ENCODE peak calls at places on chromosomes 5 and 9, in five cellular contexts. One of them, this sample, is unnamed.

GRCh38 chr5:108747111-108748009 is at the start of gene FER:
- DNase-seq in CD8-positive, alpha-beta T cell: no peak
- DNase-seq in AG09319: no peak
- DNase-seq in AG10803: peak
- DNase-seq in IMR-90: peak
- DNase-seq in this sample: peak

GRCh38 chr5:10725636-10726035 is 35.4 kb downstream of the DAP start:
- DNase-seq in CD8-positive, alpha-beta T cell: no peak
- DNase-seq in AG09319: no peak
- DNase-seq in IMR-90: no peak
- DNase-seq in AG10803: no peak
- DNase-seq in this sample: no peak

GRCh38 chr9:132802121-132802795 is 75.8 kb downstream of the AK8 start:
- DNase-seq in IMR-90: no peak
- DNase-seq in CD8-positive, alpha-beta T cell: no peak
- DNase-seq in AG09319: no peak
- DNase-seq in AG10803: no peak
- DNase-seq in this sample: no peak

GRCh38 chr5:16931334-16932110 is 4.6 kb downstream of the MYO10 start:
- DNase-seq in AG09319: no peak
- DNase-seq in CD8-positive, alpha-beta T cell: no peak
- DNase-seq in IMR-90: no peak
- DNase-seq in AG10803: no peak
- DNase-seq in this sample: peak

GRCh38 chr5:12242960-12243888 is 339.0 kb upstream of the CTNND2 start:
- DNase-seq in AG10803: no peak
- DNase-seq in CD8-positive, alpha-beta T cell: no peak
- DNase-seq in AG09319: no peak
- DNase-seq in IMR-90: no peak
- DNase-seq in this sample: no peak

GRCh38 chr5:137751869-137752491 is 2.2 kb downstream of the HNRNPA0 start:
- DNase-seq in CD8-positive, alpha-beta T cell: no peak
- DNase-seq in AG10803: peak
- DNase-seq in IMR-90: peak
- DNase-seq in AG09319: peak
- DNase-seq in this sample: peak

GRCh38 chr5:33046091-33046490 is 335.0 kb downstream of the NPR3 start:
- DNase-seq in IMR-90: no peak
- DNase-seq in CD8-positive, alpha-beta T cell: no peak
- DNase-seq in AG09319: no peak
- DNase-seq in AG10803: peak
- DNase-seq in this sample: peak

GRCh38 chr9:114687034-114687433 is 5.0 kb upstream of the TEX48 start:
- DNase-seq in IMR-90: peak
- DNase-seq in AG09319: no peak
- DNase-seq in AG10803: no peak
- DNase-seq in CD8-positive, alpha-beta T cell: no peak
- DNase-seq in this sample: peak

GRCh38 chr5:67773439-67773988 is 442.0 kb upstream of the PIK3R1 start:
- DNase-seq in AG09319: no peak
- DNase-seq in AG10803: peak
- DNase-seq in CD8-positive, alpha-beta T cell: no peak
- DNase-seq in IMR-90: no peak
- DNase-seq in this sample: peak

GRCh38 chr9:136016221-136016881 is 55.2 kb upstream of the UBAC1 start:
- DNase-seq in AG10803: no peak
- DNase-seq in IMR-90: no peak
- DNase-seq in CD8-positive, alpha-beta T cell: no peak
- DNase-seq in AG09319: no peak
- DNase-seq in this sample: no peak

GRCh38 chr5:37786416-37786815 is 53.4 kb downstream of the GDNF start:
- DNase-seq in IMR-90: no peak
- DNase-seq in AG10803: no peak
- DNase-seq in AG09319: no peak
- DNase-seq in CD8-positive, alpha-beta T cell: no peak
- DNase-seq in this sample: no peak

GRCh38 chr9:93665566-93666278 is 89.3 kb downstream of the PHF2 start:
- DNase-seq in AG10803: no peak
- DNase-seq in AG09319: no peak
- DNase-seq in IMR-90: no peak
- DNase-seq in CD8-positive, alpha-beta T cell: no peak
- DNase-seq in this sample: no peak

GRCh38 chr9:14341437-14342133 is 27.6 kb upstream of the NFIB start:
- DNase-seq in AG10803: no peak
- DNase-seq in CD8-positive, alpha-beta T cell: no peak
- DNase-seq in AG09319: no peak
- DNase-seq in IMR-90: no peak
- DNase-seq in this sample: no peak

GRCh38 chr5:94777163-94777885 is 158.9 kb downstream of the SLF1 start:
- DNase-seq in AG09319: no peak
- DNase-seq in CD8-positive, alpha-beta T cell: no peak
- DNase-seq in IMR-90: no peak
- DNase-seq in AG10803: no peak
- DNase-seq in this sample: peak

GRCh38 chr9:21974542-21975409 is 19.4 kb downstream of the CDKN2A start:
- DNase-seq in AG09319: no peak
- DNase-seq in CD8-positive, alpha-beta T cell: no peak
- DNase-seq in AG10803: peak
- DNase-seq in IMR-90: peak
- DNase-seq in this sample: peak

GRCh38 chr5:89301572-89302025 is 418.6 kb upstream of the MEF2C start:
- DNase-seq in CD8-positive, alpha-beta T cell: no peak
- DNase-seq in IMR-90: no peak
- DNase-seq in AG09319: no peak
- DNase-seq in AG10803: no peak
- DNase-seq in this sample: no peak

GRCh38 chr5:75617746-75618352 is 6.6 kb downstream of the ANKDD1B start:
- DNase-seq in AG10803: peak
- DNase-seq in CD8-positive, alpha-beta T cell: no peak
- DNase-seq in AG09319: no peak
- DNase-seq in IMR-90: no peak
- DNase-seq in this sample: peak

GRCh38 chr5:107570805-107571531 is 99.8 kb downstream of the EFNA5 start:
- DNase-seq in AG09319: no peak
- DNase-seq in IMR-90: no peak
- DNase-seq in CD8-positive, alpha-beta T cell: peak
- DNase-seq in AG10803: no peak
- DNase-seq in this sample: no peak

GRCh38 chr5:141617682-141618029 is 1.1 kb downstream of the DIAPH1 start:
- DNase-seq in CD8-positive, alpha-beta T cell: no peak
- DNase-seq in AG10803: no peak
- DNase-seq in IMR-90: no peak
- DNase-seq in AG09319: no peak
- DNase-seq in this sample: no peak

GRCh38 chr9:18516514-18516913 is 42.6 kb downstream of the ADAMTSL1 start:
- DNase-seq in CD8-positive, alpha-beta T cell: no peak
- DNase-seq in AG10803: no peak
- DNase-seq in AG09319: no peak
- DNase-seq in IMR-90: no peak
- DNase-seq in this sample: no peak

GRCh38 chr5:113487779-113488644 is at the start of gene MCC:
- DNase-seq in AG09319: peak
- DNase-seq in CD8-positive, alpha-beta T cell: peak
- DNase-seq in IMR-90: peak
- DNase-seq in AG10803: peak
- DNase-seq in this sample: peak

GRCh38 chr9:129641751-129642585 is at the start of gene ASB6:
- DNase-seq in IMR-90: peak
- DNase-seq in CD8-positive, alpha-beta T cell: peak
- DNase-seq in AG09319: peak
- DNase-seq in AG10803: peak
- DNase-seq in this sample: peak
- TF ChIP-seq CTCF in IMR-90: peak
- TF ChIP-seq CTCF in CD8-positive, alpha-beta T cell: peak
- TF ChIP-seq CTCF in AG09319: peak
- TF ChIP-seq CTCF in AG10803: peak
- TF ChIP-seq CTCF in this sample: peak

GRCh38 chr5:72847989-72848473 is 31.6 kb downstream of the TNPO1 start:
- DNase-seq in CD8-positive, alpha-beta T cell: peak
- DNase-seq in IMR-90: peak
- DNase-seq in AG10803: peak
- DNase-seq in AG09319: peak
- DNase-seq in this sample: peak
- TF ChIP-seq CTCF in CD8-positive, alpha-beta T cell: no peak
- TF ChIP-seq CTCF in IMR-90: no peak
- TF ChIP-seq CTCF in AG10803: peak
- TF ChIP-seq CTCF in AG09319: no peak
- TF ChIP-seq CTCF in this sample: no peak

GRCh38 chr5:134176523-134177196 is at the start of gene SKP1:
- DNase-seq in IMR-90: peak
- DNase-seq in CD8-positive, alpha-beta T cell: peak
- DNase-seq in AG10803: peak
- DNase-seq in AG09319: peak
- DNase-seq in this sample: peak

GRCh38 chr5:134174841-134175839 is 1.6 kb downstream of the SKP1 start:
- DNase-seq in CD8-positive, alpha-beta T cell: no peak
- DNase-seq in AG09319: no peak
- DNase-seq in AG10803: peak
- DNase-seq in IMR-90: peak
- DNase-seq in this sample: peak

GRCh38 chr5:134171972-134172371 is 4.8 kb downstream of the SKP1 start:
- DNase-seq in IMR-90: no peak
- DNase-seq in AG09319: no peak
- DNase-seq in AG10803: no peak
- DNase-seq in CD8-positive, alpha-beta T cell: no peak
- DNase-seq in this sample: no peak

GRCh38 chr5:134175874-134176522 is 752 bp downstream of the SKP1 start:
- DNase-seq in AG09319: no peak
- DNase-seq in IMR-90: peak
- DNase-seq in AG10803: peak
- DNase-seq in CD8-positive, alpha-beta T cell: no peak
- DNase-seq in this sample: peak

DNA sequence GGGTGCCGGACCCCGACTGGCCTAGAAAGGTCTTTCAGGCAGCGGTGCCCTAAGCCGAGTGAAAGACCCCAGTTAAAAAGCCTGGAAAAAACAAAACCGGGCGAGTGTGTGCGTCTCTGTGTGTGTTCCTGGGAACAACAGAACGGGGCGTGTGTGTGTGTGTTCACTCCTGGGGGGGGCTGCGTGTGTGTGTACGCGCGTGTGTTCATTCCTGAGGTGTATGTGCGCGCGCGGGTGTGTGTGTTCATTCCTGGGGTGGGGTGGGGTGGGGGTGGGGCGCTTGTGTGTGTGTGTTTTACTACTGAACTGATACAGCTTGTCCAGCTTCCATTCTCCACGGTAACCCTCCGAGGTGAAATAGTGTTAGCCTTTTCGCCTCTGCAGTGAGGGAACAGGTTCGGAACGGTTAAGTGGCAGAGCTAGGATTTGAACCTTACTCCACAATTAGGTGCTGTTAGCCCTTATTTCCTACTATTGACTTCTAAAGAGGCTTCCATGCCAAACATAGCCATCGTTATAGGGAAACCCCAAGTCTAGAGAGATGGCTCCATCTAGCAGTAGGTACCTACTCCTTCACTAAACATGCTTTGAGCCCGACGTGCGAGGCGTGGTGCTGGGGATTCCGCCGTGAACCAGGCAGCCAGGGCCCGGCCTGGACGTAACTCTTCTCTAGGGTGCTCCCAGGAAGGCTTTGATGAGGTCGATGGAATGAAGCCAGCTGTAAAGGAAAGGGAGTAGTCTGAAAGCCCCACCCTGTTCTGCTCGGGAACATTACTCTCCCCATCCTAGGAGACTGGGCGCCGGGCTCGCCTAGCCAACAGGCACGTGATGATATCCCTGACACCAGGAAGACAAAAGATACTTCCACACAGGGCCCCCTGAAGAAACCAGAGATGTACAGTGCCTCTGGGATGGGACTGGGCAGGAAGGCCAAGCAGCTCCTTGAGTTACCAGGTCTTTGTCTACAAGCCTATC is 734 bp upstream of the SKP1 start:
- DNase-seq in IMR-90: peak
- DNase-seq in AG10803: peak
- DNase-seq in CD8-positive, alpha-beta T cell: no peak
- DNase-seq in AG09319: peak
- DNase-seq in this sample: peak
- TF ChIP-seq CTCF in IMR-90: no peak
- TF ChIP-seq CTCF in AG10803: no peak
- TF ChIP-seq CTCF in CD8-positive, alpha-beta T cell: no peak
- TF ChIP-seq CTCF in AG09319: no peak
- TF ChIP-seq CTCF in this sample: no peak

DNA sequence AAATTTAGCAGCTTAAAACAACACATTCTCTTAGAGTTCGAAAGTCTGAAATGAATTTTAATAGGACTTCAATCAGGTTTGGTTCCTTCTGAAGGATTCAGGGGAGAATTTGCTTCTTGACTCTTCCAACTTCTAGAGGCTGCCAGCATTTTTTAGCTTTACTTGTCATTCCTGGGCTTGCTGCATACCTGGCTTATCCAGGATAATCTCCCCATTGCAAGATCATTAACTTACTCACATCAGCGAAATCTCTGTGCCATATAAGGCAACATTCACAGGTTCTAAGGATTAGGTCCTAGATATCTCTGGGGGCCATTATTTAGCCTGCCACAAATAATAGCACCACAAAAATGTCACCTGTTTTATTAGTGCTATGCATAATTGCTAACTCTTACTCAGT is 46.2 kb upstream of the PCSK5 start:
- DNase-seq in CD8-positive, alpha-beta T cell: no peak
- DNase-seq in IMR-90: no peak
- DNase-seq in AG09319: no peak
- DNase-seq in AG10803: no peak
- DNase-seq in this sample: no peak
- TF ChIP-seq CTCF in CD8-positive, alpha-beta T cell: no peak
- TF ChIP-seq CTCF in IMR-90: no peak
- TF ChIP-seq CTCF in AG09319: no peak
- TF ChIP-seq CTCF in AG10803: no peak
- TF ChIP-seq CTCF in this sample: no peak

GRCh38 chr5:13957032-13957645 is 12.7 kb upstream of the DNAH5 start:
- DNase-seq in CD8-positive, alpha-beta T cell: no peak
- DNase-seq in IMR-90: peak
- DNase-seq in AG09319: peak
- DNase-seq in AG10803: peak
- DNase-seq in this sample: peak
- TF ChIP-seq CTCF in CD8-positive, alpha-beta T cell: no peak
- TF ChIP-seq CTCF in IMR-90: peak
- TF ChIP-seq CTCF in AG09319: peak
- TF ChIP-seq CTCF in AG10803: peak
- TF ChIP-seq CTCF in this sample: peak

GRCh38 chr5:109947667-109948066 is 257.9 kb downstream of the MAN2A1 start:
- DNase-seq in AG09319: no peak
- DNase-seq in IMR-90: no peak
- DNase-seq in CD8-positive, alpha-beta T cell: no peak
- DNase-seq in AG10803: no peak
- DNase-seq in this sample: no peak
- TF ChIP-seq CTCF in AG09319: no peak
- TF ChIP-seq CTCF in IMR-90: no peak
- TF ChIP-seq CTCF in CD8-positive, alpha-beta T cell: no peak
- TF ChIP-seq CTCF in AG10803: no peak
- TF ChIP-seq CTCF in this sample: no peak

This sample was measured in fibroblast of lung.